ENCODE peak calls at places on chromosomes 12 and 14, in eight cellular contexts. Y, U, D, M, N, E, Z and I are unnamed samples.

GRCh38 chr14:58669556-58670200 is 31.9 kb downstream of the DACT1 start:
- DNase-seq in D (no peak), Y (no peak), E (no peak), M (no peak), Z (no peak), N (no peak), U (no peak), I (no peak)

GRCh38 chr12:132560831-132561783 is 49.3 kb downstream of the LRCOL1 start:
- DNase-seq in U (peak; percentile 56), E (peak; percentile 65), M (no peak), N (peak; percentile 96), Y (peak; percentile 81), D (peak; percentile 66), Z (peak; percentile 89), I (no peak)

GRCh38 chr14:67420102-67420739 is 8.3 kb upstream of the PLEK2 start:
- DNase-seq in N (peak; percentile 64), Y (peak; percentile 29), M (no peak), E (no peak), D (no peak), Z (no peak), U (peak; percentile 29), I (no peak)

GRCh38 chr14:32648434-32648833 is 290.2 kb upstream of the NPAS3 start:
- DNase-seq in D (peak; percentile 24), M (no peak), U (no peak), N (no peak), Y (no peak), Z (no peak), E (no peak), I (no peak)

GRCh38 chr14:25516838-25517237 is 466.9 kb upstream of the STXBP6 start:
- DNase-seq in E (no peak), M (no peak), Z (no peak), N (no peak), Y (no peak), D (no peak), U (no peak), I (no peak)

GRCh38 chr12:117151195-117152031 is 38.9 kb downstream of the FBXO21 start:
- DNase-seq in N (peak; percentile 31), Z (peak; percentile 75), D (peak; percentile 41), Y (no peak), E (peak; percentile 81), U (no peak), M (no peak), I (no peak)

GRCh38 chr12:38904932-38905479 is 385 bp downstream of the CPNE8 start:
- DNase-seq in E (peak; percentile 89), Z (peak; percentile 79), D (peak; percentile 8), N (no peak), Y (peak; percentile 19), M (peak; percentile 81), U (peak; percentile 23), I (no peak)

GRCh38 chr12:28222959-28223662 is 32.9 kb downstream of the CCDC91 start:
- DNase-seq in Y (no peak), E (no peak), M (no peak), Z (no peak), U (no peak), N (no peak), D (no peak), I (no peak)

GRCh38 chr14:103847954-103848719 is 762 bp upstream of the PPP1R13B start:
- DNase-seq in D (no peak), Y (no peak), E (peak; percentile 50), M (no peak), U (peak; percentile 24), N (no peak), Z (no peak), I (no peak)

GRCh38 chr14:79419571-79420327 is 791.6 kb downstream of the DIO2 start:
- DNase-seq in E (no peak), U (no peak), N (no peak), D (no peak), Z (no peak), M (no peak), Y (no peak), I (no peak)

GRCh38 chr12:58030566-58031279 is 89.4 kb downstream of the ATP23 start:
- DNase-seq in M (peak; percentile 54), U (no peak), E (no peak), Z (no peak), N (no peak), Y (no peak), D (peak; percentile 64), I (no peak)

GRCh38 chr12:42201061-42201460 is 37.0 kb downstream of the YAF2 start:
- DNase-seq in Z (no peak), N (no peak), Y (no peak), D (no peak), E (no peak), M (no peak), U (no peak), I (no peak)

GRCh38 chr12:75815756-75816155 is 215.8 kb downstream of the PHLDA1 start:
- DNase-seq in Z (no peak), E (no peak), M (peak; percentile 15), N (peak; percentile 8), D (no peak), Y (no peak), U (no peak), I (no peak)

GRCh38 chr14:92475451-92476187 is 38.0 kb upstream of the RIN3 start:
- DNase-seq in U (no peak), E (peak; percentile 80), Y (no peak), Z (no peak), D (no peak), N (no peak), M (no peak), I (no peak)

GRCh38 chr14:33551963-33552362 is 398.9 kb downstream of the EGLN3 start:
- DNase-seq in D (no peak), Y (no peak), N (no peak), U (no peak), M (no peak), Z (no peak), E (no peak), I (no peak)

GRCh38 chr12:15796493-15797141 is 7.4 kb upstream of the EPS8 start:
- DNase-seq in M (peak; percentile 60), Y (no peak), D (peak; percentile 80), U (no peak), N (no peak), Z (no peak), E (no peak), I (no peak)

GRCh38 chr14:76138119-76138757 is 13.5 kb upstream of the GPATCH2L start:
- DNase-seq in Y (no peak), U (no peak), M (no peak), N (no peak), E (no peak), D (no peak), Z (no peak), I (no peak)

GRCh38 chr12:84694111-84694510 is 218.5 kb downstream of the SLC6A15 start:
- DNase-seq in Z (no peak), M (no peak), E (no peak), Y (no peak), U (no peak), D (no peak), N (no peak), I (no peak)

GRCh38 chr12:103877934-103878510 is 37.0 kb upstream of the NT5DC3 start:
- DNase-seq in Z (peak; percentile 82), D (peak; percentile 75), U (peak; percentile 45), M (peak; percentile 27), N (peak; percentile 78), E (no peak), Y (peak; percentile 19), I (no peak)

GRCh38 chr14:101083564-101084435 is 180.3 kb upstream of the RTL1 start:
- DNase-seq in N (peak; percentile 13), Z (no peak), M (no peak), E (no peak), Y (no peak), D (no peak), U (no peak), I (no peak)

GRCh38 chr14:63852817-63853730 is at the start of gene SYNE2:
- DNase-seq in Y (peak; percentile 80), E (peak; percentile 90), Z (peak; percentile 82), N (peak; percentile 72), D (peak; percentile 80), U (peak; percentile 82), M (peak; percentile 70), I (no peak)

GRCh38 chr12:115774148-115774905 is 503.2 kb downstream of the MED13L start:
- DNase-seq in M (no peak), U (no peak), E (no peak), N (no peak), Y (no peak), D (no peak), Z (no peak), I (no peak)

GRCh38 chr12:128609861-128610260 is 213.9 kb downstream of the SLC15A4 start:
- DNase-seq in Z (no peak), D (no peak), Y (no peak), U (no peak), M (no peak), E (no peak), N (no peak), I (no peak)

GRCh38 chr14:54001189-54001878 is 44.7 kb upstream of the BMP4 start:
- DNase-seq in Z (no peak), U (no peak), M (no peak), N (peak; percentile 2), D (peak; percentile 47), E (no peak), Y (no peak), I (no peak)

GRCh38 chr14:75476274-75476995 is 45.8 kb upstream of the BATF start:
- DNase-seq in U (no peak), N (peak; percentile 34), Z (no peak), Y (no peak), E (no peak), M (no peak), D (no peak), I (no peak)

GRCh38 chr12:116547955-116548471 is 11.2 kb upstream of the MAP1LC3B2 start:
- DNase-seq in Y (no peak), E (peak; percentile 28), U (no peak), M (no peak), D (no peak), Z (no peak), N (no peak), I (no peak)

GRCh38 chr12:64584173-64584555 is 26.1 kb upstream of the RASSF3 start:
- DNase-seq in D (no peak), U (no peak), Y (no peak), N (no peak), M (no peak), Z (no peak), E (no peak), I (no peak)

GRCh38 chr14:37230551-37231194 is 32.9 kb downstream of the MIPOL1 start:
- DNase-seq in M (no peak), U (no peak), N (peak; percentile 56), D (peak; percentile 58), Z (peak; percentile 35), E (no peak), Y (no peak), I (no peak)

GRCh38 chr12:94362653-94363052 is 97.0 kb downstream of the CEP83 start:
- DNase-seq in D (no peak), Z (no peak), M (no peak), Y (no peak), N (no peak), U (no peak), E (no peak), I (no peak)

GRCh38 chr14:104693482-104694431 is 4.3 kb downstream of the INF2 start:
- DNase-seq in E (peak; percentile 30), D (no peak), M (no peak), Y (no peak), N (no peak), U (no peak), Z (no peak), I (no peak)

GRCh38 chr12:4997939-4998338 is 45.7 kb upstream of the KCNA5 start:
- DNase-seq in M (peak; percentile 38), D (peak; percentile 96), E (no peak), N (no peak), Y (no peak), U (no peak), Z (peak; percentile 21), I (peak; percentile 41)